ENCODE peak calls at places on chromosomes 16 and 17, in nine cellular contexts. One of them, this sample, is unnamed. For H3K4me1 and H3K36me3, the result is how much of the 10 kb centered on the place peaks cover.

GRCh38 chr16:81558444-81559175 is 114.0 kb downstream of the CMIP start:
- DNase-seq in ascending aorta: no peak
- DNase-seq in heart right ventricle: no peak
- DNase-seq in gastrocnemius medialis: no peak
- DNase-seq in small intestine: peak
- DNase-seq in aorta: peak
- DNase-seq in tibial artery: peak
- DNase-seq in NT2/D1: no peak
- DNase-seq in esophagus muscularis mucosa: no peak
- DNase-seq in this sample: no peak

GRCh38 chr17:5065227-5065744 is 13.0 kb upstream of the ZFP3 start:
- DNase-seq in ascending aorta: no peak
- DNase-seq in tibial artery: no peak
- DNase-seq in gastrocnemius medialis: no peak
- DNase-seq in NT2/D1: no peak
- DNase-seq in aorta: no peak
- DNase-seq in heart right ventricle: no peak
- DNase-seq in small intestine: no peak
- DNase-seq in esophagus muscularis mucosa: no peak
- DNase-seq in this sample: peak

GRCh38 chr17:43572368-43572980 is 26.3 kb upstream of the ETV4 start:
- DNase-seq in tibial artery: no peak
- DNase-seq in gastrocnemius medialis: no peak
- DNase-seq in small intestine: peak
- DNase-seq in NT2/D1: no peak
- DNase-seq in esophagus muscularis mucosa: no peak
- DNase-seq in aorta: no peak
- DNase-seq in ascending aorta: no peak
- DNase-seq in heart right ventricle: no peak
- DNase-seq in this sample: no peak

GRCh38 chr16:28012031-28012445 is 51.5 kb downstream of the GSG1L start:
- DNase-seq in esophagus muscularis mucosa: no peak
- DNase-seq in gastrocnemius medialis: no peak
- DNase-seq in aorta: no peak
- DNase-seq in ascending aorta: no peak
- DNase-seq in tibial artery: no peak
- DNase-seq in NT2/D1: no peak
- DNase-seq in heart right ventricle: no peak
- DNase-seq in small intestine: no peak
- DNase-seq in this sample: peak

GRCh38 chr16:79757968-79758367 is 157.4 kb upstream of the MAF start:
- DNase-seq in heart right ventricle: no peak
- DNase-seq in gastrocnemius medialis: no peak
- DNase-seq in tibial artery: no peak
- DNase-seq in aorta: no peak
- DNase-seq in esophagus muscularis mucosa: no peak
- DNase-seq in ascending aorta: no peak
- DNase-seq in small intestine: no peak
- DNase-seq in NT2/D1: no peak
- DNase-seq in this sample: no peak

GRCh38 chr16:84737658-84738057 is 37.9 kb downstream of the USP10 start:
- DNase-seq in tibial artery: no peak
- DNase-seq in esophagus muscularis mucosa: no peak
- DNase-seq in gastrocnemius medialis: no peak
- DNase-seq in ascending aorta: no peak
- DNase-seq in NT2/D1: no peak
- DNase-seq in heart right ventricle: no peak
- DNase-seq in aorta: no peak
- DNase-seq in small intestine: peak
- DNase-seq in this sample: no peak

GRCh38 chr17:83203472-83204221 is 124.2 kb downstream of the METRNL start:
- DNase-seq in gastrocnemius medialis: peak
- DNase-seq in ascending aorta: peak
- DNase-seq in heart right ventricle: peak
- DNase-seq in NT2/D1: no peak
- DNase-seq in small intestine: no peak
- DNase-seq in tibial artery: peak
- DNase-seq in aorta: peak
- DNase-seq in esophagus muscularis mucosa: no peak
- DNase-seq in this sample: no peak

GRCh38 chr16:17359778-17360177 is 111.0 kb downstream of the XYLT1 start:
- DNase-seq in heart right ventricle: no peak
- DNase-seq in tibial artery: no peak
- DNase-seq in gastrocnemius medialis: no peak
- DNase-seq in esophagus muscularis mucosa: no peak
- DNase-seq in NT2/D1: no peak
- DNase-seq in aorta: no peak
- DNase-seq in ascending aorta: no peak
- DNase-seq in small intestine: no peak
- DNase-seq in this sample: peak

GRCh38 chr17:17300624-17301568 is 2.3 kb upstream of the NT5M start:
- DNase-seq in aorta: peak
- DNase-seq in ascending aorta: no peak
- DNase-seq in gastrocnemius medialis: no peak
- DNase-seq in tibial artery: peak
- DNase-seq in small intestine: peak
- DNase-seq in esophagus muscularis mucosa: no peak
- DNase-seq in NT2/D1: peak
- DNase-seq in heart right ventricle: peak
- DNase-seq in this sample: peak
- H3K4me3 ChIP-seq in aorta: no peak
- H3K4me3 ChIP-seq in ascending aorta: peak
- H3K4me3 ChIP-seq in gastrocnemius medialis: peak
- H3K4me3 ChIP-seq in tibial artery: peak
- H3K4me3 ChIP-seq in small intestine: no peak
- H3K4me3 ChIP-seq in esophagus muscularis mucosa: peak
- H3K4me3 ChIP-seq in NT2/D1: peak
- H3K4me3 ChIP-seq in heart right ventricle: peak
- H3K4me3 ChIP-seq in this sample: peak

GRCh38 chr16:4015991-4016325 is 100.3 kb downstream of the ADCY9 start:
- DNase-seq in NT2/D1: no peak
- DNase-seq in heart right ventricle: no peak
- DNase-seq in esophagus muscularis mucosa: no peak
- DNase-seq in ascending aorta: no peak
- DNase-seq in small intestine: no peak
- DNase-seq in gastrocnemius medialis: no peak
- DNase-seq in aorta: no peak
- DNase-seq in tibial artery: no peak
- DNase-seq in this sample: no peak

GRCh38 chr16:4016648-4017047 is 99.6 kb downstream of the ADCY9 start:
- DNase-seq in small intestine: no peak
- DNase-seq in ascending aorta: no peak
- DNase-seq in NT2/D1: no peak
- DNase-seq in aorta: no peak
- DNase-seq in tibial artery: no peak
- DNase-seq in esophagus muscularis mucosa: no peak
- DNase-seq in heart right ventricle: no peak
- DNase-seq in gastrocnemius medialis: no peak
- DNase-seq in this sample: peak

GRCh38 chr16:4021070-4021779 is 95.0 kb downstream of the ADCY9 start:
- DNase-seq in esophagus muscularis mucosa: no peak
- DNase-seq in NT2/D1: no peak
- DNase-seq in gastrocnemius medialis: no peak
- DNase-seq in ascending aorta: no peak
- DNase-seq in aorta: peak
- DNase-seq in small intestine: peak
- DNase-seq in tibial artery: no peak
- DNase-seq in heart right ventricle: no peak
- DNase-seq in this sample: no peak

GRCh38 chr16:4015275-4015990 is 100.8 kb downstream of the ADCY9 start:
- DNase-seq in heart right ventricle: no peak
- DNase-seq in gastrocnemius medialis: no peak
- DNase-seq in esophagus muscularis mucosa: no peak
- DNase-seq in ascending aorta: no peak
- DNase-seq in NT2/D1: no peak
- DNase-seq in aorta: peak
- DNase-seq in tibial artery: no peak
- DNase-seq in small intestine: peak
- DNase-seq in this sample: no peak

DNA sequence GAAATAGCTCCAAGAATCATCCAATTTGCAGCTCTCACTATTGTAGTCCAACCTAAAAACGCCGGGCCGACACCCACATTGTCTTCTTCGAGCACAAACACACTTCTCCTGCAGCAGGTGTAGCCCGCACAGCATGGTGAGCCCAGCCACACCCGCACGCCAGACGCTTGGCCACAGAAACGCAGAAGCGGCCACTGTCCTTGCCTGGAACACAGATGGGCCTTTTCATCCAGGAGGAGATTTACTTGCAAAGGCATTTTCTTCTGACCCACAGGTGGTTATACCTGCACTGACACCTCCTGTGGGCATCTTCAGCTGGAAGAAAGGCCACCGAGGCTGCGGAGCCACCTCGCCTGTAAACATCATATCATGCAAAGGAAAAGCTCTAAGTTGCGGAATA is 98.4 kb downstream of the ADCY9 start:
- DNase-seq in ascending aorta: no peak
- DNase-seq in esophagus muscularis mucosa: no peak
- DNase-seq in aorta: peak
- DNase-seq in small intestine: no peak
- DNase-seq in heart right ventricle: no peak
- DNase-seq in NT2/D1: no peak
- DNase-seq in gastrocnemius medialis: no peak
- DNase-seq in tibial artery: no peak
- DNase-seq in this sample: no peak
- H3K4me1 ChIP-seq in ascending aorta: under half
- H3K4me1 ChIP-seq in esophagus muscularis mucosa: under half
- H3K4me1 ChIP-seq in aorta: under half
- H3K4me1 ChIP-seq in small intestine: under half
- H3K4me1 ChIP-seq in heart right ventricle: under half
- H3K4me1 ChIP-seq in NT2/D1: under half
- H3K4me1 ChIP-seq in gastrocnemius medialis: under half
- H3K4me1 ChIP-seq in tibial artery: under half
- H3K4me1 ChIP-seq in this sample: under half

DNA sequence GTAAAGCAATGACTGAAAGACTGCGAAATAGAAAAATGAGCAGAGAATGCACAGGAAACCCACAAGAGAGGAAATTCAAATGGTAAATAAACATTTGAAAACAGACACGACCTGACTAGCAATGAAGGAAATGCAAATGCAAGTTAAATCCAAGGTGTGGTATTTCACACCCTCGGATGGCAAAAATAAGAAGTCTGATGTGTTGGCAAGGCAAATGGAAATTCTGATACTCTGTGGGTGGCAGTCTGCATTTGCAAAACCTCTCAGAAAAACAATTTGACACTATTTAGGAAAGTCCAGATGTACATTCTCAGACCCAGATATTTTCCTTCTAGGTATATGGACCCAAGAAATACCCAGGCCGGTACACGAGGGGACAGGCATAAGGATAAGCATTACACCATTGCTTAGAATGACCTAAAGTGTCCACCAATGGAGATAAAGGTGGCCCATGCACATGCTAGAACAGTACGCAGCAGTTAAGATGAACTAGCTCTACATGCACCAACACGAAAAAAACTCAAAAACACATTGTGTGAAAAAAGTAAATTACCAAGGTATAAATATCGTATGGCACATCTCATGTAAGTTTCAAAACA is 116.7 kb downstream of the GAS7 start:
- DNase-seq in gastrocnemius medialis: no peak
- DNase-seq in small intestine: no peak
- DNase-seq in ascending aorta: no peak
- DNase-seq in heart right ventricle: no peak
- DNase-seq in aorta: no peak
- DNase-seq in NT2/D1: no peak
- DNase-seq in tibial artery: no peak
- DNase-seq in esophagus muscularis mucosa: no peak
- DNase-seq in this sample: no peak
- H3K36me3 ChIP-seq in gastrocnemius medialis: under half
- H3K36me3 ChIP-seq in small intestine: under half
- H3K36me3 ChIP-seq in ascending aorta: under half
- H3K36me3 ChIP-seq in heart right ventricle: under half
- H3K36me3 ChIP-seq in aorta: under half
- H3K36me3 ChIP-seq in NT2/D1: under half
- H3K36me3 ChIP-seq in tibial artery: under half
- H3K36me3 ChIP-seq in esophagus muscularis mucosa: under half
- H3K36me3 ChIP-seq in this sample: under half

GRCh38 chr16:3101018-3101840 is 2.1 kb upstream of the ZSCAN10 start:
- DNase-seq in ascending aorta: no peak
- DNase-seq in NT2/D1: no peak
- DNase-seq in esophagus muscularis mucosa: no peak
- DNase-seq in heart right ventricle: no peak
- DNase-seq in small intestine: peak
- DNase-seq in gastrocnemius medialis: no peak
- DNase-seq in tibial artery: no peak
- DNase-seq in aorta: no peak
- DNase-seq in this sample: peak

GRCh38 chr16:3098459-3099394 is at the start of gene ZSCAN10:
- DNase-seq in gastrocnemius medialis: no peak
- DNase-seq in tibial artery: no peak
- DNase-seq in NT2/D1: peak
- DNase-seq in heart right ventricle: no peak
- DNase-seq in small intestine: no peak
- DNase-seq in esophagus muscularis mucosa: no peak
- DNase-seq in aorta: no peak
- DNase-seq in ascending aorta: no peak
- DNase-seq in this sample: no peak

GRCh38 chr16:3099395-3099731 is 269 bp upstream of the ZSCAN10 start:
- DNase-seq in aorta: no peak
- DNase-seq in NT2/D1: no peak
- DNase-seq in esophagus muscularis mucosa: no peak
- DNase-seq in small intestine: no peak
- DNase-seq in tibial artery: no peak
- DNase-seq in heart right ventricle: no peak
- DNase-seq in ascending aorta: no peak
- DNase-seq in gastrocnemius medialis: no peak
- DNase-seq in this sample: no peak

GRCh38 chr16:3101841-3102470 is 2.9 kb upstream of the ZSCAN10 start:
- DNase-seq in NT2/D1: peak
- DNase-seq in tibial artery: no peak
- DNase-seq in small intestine: no peak
- DNase-seq in ascending aorta: no peak
- DNase-seq in esophagus muscularis mucosa: no peak
- DNase-seq in aorta: no peak
- DNase-seq in heart right ventricle: no peak
- DNase-seq in gastrocnemius medialis: no peak
- DNase-seq in this sample: no peak

DNA sequence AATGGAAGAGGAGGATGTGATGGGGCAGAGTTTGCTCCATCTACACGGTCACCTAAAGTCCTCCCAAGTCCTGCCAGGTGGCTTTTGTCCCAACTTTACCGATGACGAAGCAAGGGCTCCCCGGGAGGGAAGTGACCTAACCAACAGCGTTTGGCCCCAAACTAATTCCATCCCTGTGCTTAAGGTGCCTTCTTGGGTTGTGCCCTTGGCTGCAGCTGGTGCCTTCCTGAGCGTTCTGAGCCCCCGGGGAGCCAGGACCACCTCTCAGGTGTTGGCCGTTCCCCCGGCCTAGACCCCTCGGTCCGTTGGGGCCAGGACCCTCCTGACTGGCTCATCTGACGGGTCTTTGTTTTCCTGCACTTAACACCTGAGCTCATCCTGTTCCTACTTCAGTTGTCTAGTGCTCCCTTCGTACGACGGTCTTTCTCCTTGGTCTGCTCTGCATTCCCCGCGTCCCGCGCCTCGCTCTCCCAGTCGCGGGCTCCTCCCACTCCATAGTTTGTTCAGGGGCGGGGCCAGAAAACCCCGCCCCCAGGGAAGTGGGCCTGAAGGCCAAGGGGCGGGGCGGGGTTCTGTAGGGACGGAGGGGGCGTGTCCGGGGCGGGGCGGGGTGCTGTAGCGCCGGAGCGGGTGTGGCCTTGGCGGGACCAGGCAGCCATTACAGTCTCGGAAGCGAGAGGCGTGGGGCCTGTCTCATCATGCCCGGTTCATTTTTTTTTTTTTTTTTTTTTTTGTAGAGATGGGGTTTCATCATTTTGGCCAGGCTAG is 822 bp upstream of the ZSCAN10 start:
- DNase-seq in ascending aorta: peak
- DNase-seq in gastrocnemius medialis: peak
- DNase-seq in heart right ventricle: peak
- DNase-seq in small intestine: peak
- DNase-seq in esophagus muscularis mucosa: peak
- DNase-seq in NT2/D1: peak
- DNase-seq in tibial artery: peak
- DNase-seq in aorta: peak
- DNase-seq in this sample: peak
- H3K4me3 ChIP-seq in ascending aorta: peak
- H3K4me3 ChIP-seq in gastrocnemius medialis: no peak
- H3K4me3 ChIP-seq in heart right ventricle: no peak
- H3K4me3 ChIP-seq in small intestine: no peak
- H3K4me3 ChIP-seq in esophagus muscularis mucosa: peak
- H3K4me3 ChIP-seq in NT2/D1: peak
- H3K4me3 ChIP-seq in tibial artery: peak
- H3K4me3 ChIP-seq in aorta: no peak
- H3K4me3 ChIP-seq in this sample: peak

This sample was measured in adipocyte.